ENCODE peak calls at places on chromosomes 2 and 18, in seven cellular contexts. One of them, this sample, is unnamed.

GRCh38 chr2:232925769-232926163 is 55.7 kb downstream of the SNORC start:
- DNase-seq in testis: no peak
- DNase-seq in IMR-90: no peak
- DNase-seq in endothelial cell of umbilical vein: no peak
- DNase-seq in Peyer's patch: no peak
- DNase-seq in esophagus squamous epithelium: no peak
- DNase-seq in breast epithelium: no peak
- DNase-seq in this sample: no peak

GRCh38 chr2:159456500-159457426 is 159.6 kb downstream of the BAZ2B start:
- DNase-seq in breast epithelium: no peak
- DNase-seq in testis: no peak
- DNase-seq in esophagus squamous epithelium: no peak
- DNase-seq in Peyer's patch: no peak
- DNase-seq in IMR-90: peak; percentile 12
- DNase-seq in endothelial cell of umbilical vein: no peak
- DNase-seq in this sample: no peak

GRCh38 chr2:69305712-69306611 is 81.1 kb downstream of the GFPT1 start:
- DNase-seq in breast epithelium: no peak
- DNase-seq in esophagus squamous epithelium: no peak
- DNase-seq in IMR-90: no peak
- DNase-seq in endothelial cell of umbilical vein: no peak
- DNase-seq in testis: peak; percentile 27
- DNase-seq in Peyer's patch: no peak
- DNase-seq in this sample: no peak

GRCh38 chr2:36277146-36277808 is 78.3 kb upstream of the CRIM1 start:
- DNase-seq in esophagus squamous epithelium: no peak
- DNase-seq in breast epithelium: no peak
- DNase-seq in endothelial cell of umbilical vein: peak; percentile 44
- DNase-seq in IMR-90: peak; percentile 97
- DNase-seq in Peyer's patch: no peak
- DNase-seq in testis: no peak
- DNase-seq in this sample: no peak

GRCh38 chr18:3836483-3836882 is 386.5 kb downstream of the TGIF1 start:
- DNase-seq in testis: no peak
- DNase-seq in esophagus squamous epithelium: no peak
- DNase-seq in breast epithelium: no peak
- DNase-seq in IMR-90: no peak
- DNase-seq in endothelial cell of umbilical vein: no peak
- DNase-seq in Peyer's patch: no peak
- DNase-seq in this sample: no peak

GRCh38 chr2:239285932-239286230 is 114.9 kb downstream of the HDAC4 start:
- DNase-seq in IMR-90: no peak
- DNase-seq in endothelial cell of umbilical vein: no peak
- DNase-seq in testis: no peak
- DNase-seq in breast epithelium: no peak
- DNase-seq in esophagus squamous epithelium: no peak
- DNase-seq in Peyer's patch: no peak
- DNase-seq in this sample: no peak

GRCh38 chr2:127084611-127085031 is 22.3 kb downstream of the BIN1 start:
- DNase-seq in IMR-90: no peak
- DNase-seq in testis: no peak
- DNase-seq in endothelial cell of umbilical vein: no peak
- DNase-seq in esophagus squamous epithelium: no peak
- DNase-seq in breast epithelium: no peak
- DNase-seq in Peyer's patch: peak; percentile 65
- DNase-seq in this sample: no peak

GRCh38 chr18:48885951-48886400 is 64.8 kb downstream of the SMAD7 start:
- DNase-seq in endothelial cell of umbilical vein: no peak
- DNase-seq in IMR-90: no peak
- DNase-seq in Peyer's patch: no peak
- DNase-seq in esophagus squamous epithelium: no peak
- DNase-seq in testis: no peak
- DNase-seq in breast epithelium: no peak
- DNase-seq in this sample: no peak

GRCh38 chr2:107511970-107512789 is 314.5 kb upstream of the RGPD4 start:
- DNase-seq in esophagus squamous epithelium: no peak
- DNase-seq in breast epithelium: no peak
- DNase-seq in endothelial cell of umbilical vein: no peak
- DNase-seq in Peyer's patch: no peak
- DNase-seq in testis: no peak
- DNase-seq in IMR-90: no peak
- DNase-seq in this sample: no peak

GRCh38 chr2:31962757-31963361 is 47.9 kb downstream of the MEMO1 start:
- DNase-seq in IMR-90: no peak
- DNase-seq in esophagus squamous epithelium: no peak
- DNase-seq in endothelial cell of umbilical vein: no peak
- DNase-seq in Peyer's patch: no peak
- DNase-seq in breast epithelium: no peak
- DNase-seq in testis: no peak
- DNase-seq in this sample: no peak

GRCh38 chr2:29495536-29495935 is 380.3 kb downstream of the CLIP4 start:
- DNase-seq in endothelial cell of umbilical vein: no peak
- DNase-seq in breast epithelium: no peak
- DNase-seq in testis: no peak
- DNase-seq in Peyer's patch: no peak
- DNase-seq in esophagus squamous epithelium: no peak
- DNase-seq in IMR-90: no peak
- DNase-seq in this sample: no peak

GRCh38 chr18:9973461-9973860 is 59.6 kb downstream of the VAPA start:
- DNase-seq in Peyer's patch: no peak
- DNase-seq in esophagus squamous epithelium: no peak
- DNase-seq in testis: no peak
- DNase-seq in endothelial cell of umbilical vein: no peak
- DNase-seq in breast epithelium: no peak
- DNase-seq in IMR-90: no peak
- DNase-seq in this sample: no peak

GRCh38 chr2:68043719-68044498 is 18.9 kb downstream of the C1D start:
- DNase-seq in endothelial cell of umbilical vein: peak; percentile 25
- DNase-seq in Peyer's patch: no peak
- DNase-seq in esophagus squamous epithelium: no peak
- DNase-seq in IMR-90: peak; percentile 87
- DNase-seq in testis: no peak
- DNase-seq in breast epithelium: no peak
- DNase-seq in this sample: no peak

GRCh38 chr2:12717191-12717987 is 653 bp downstream of the TRIB2 start:
- DNase-seq in IMR-90: peak; percentile 61
- DNase-seq in endothelial cell of umbilical vein: peak; percentile 74
- DNase-seq in Peyer's patch: peak; percentile 81
- DNase-seq in esophagus squamous epithelium: peak; percentile 15
- DNase-seq in breast epithelium: no peak
- DNase-seq in testis: peak; percentile 59
- DNase-seq in this sample: peak; percentile 76

GRCh38 chr2:45237128-45237527 is 227.9 kb upstream of the SIX2 start:
- DNase-seq in endothelial cell of umbilical vein: no peak
- DNase-seq in esophagus squamous epithelium: no peak
- DNase-seq in IMR-90: peak; percentile 55
- DNase-seq in testis: no peak
- DNase-seq in breast epithelium: no peak
- DNase-seq in Peyer's patch: no peak
- DNase-seq in this sample: no peak

GRCh38 chr2:42112418-42112817 is 56.7 kb upstream of the EML4 start:
- DNase-seq in breast epithelium: no peak
- DNase-seq in esophagus squamous epithelium: no peak
- DNase-seq in testis: no peak
- DNase-seq in IMR-90: no peak
- DNase-seq in endothelial cell of umbilical vein: no peak
- DNase-seq in Peyer's patch: no peak
- DNase-seq in this sample: no peak

GRCh38 chr2:53635681-53636080 is 131.9 kb upstream of the CHAC2 start:
- DNase-seq in breast epithelium: no peak
- DNase-seq in Peyer's patch: no peak
- DNase-seq in endothelial cell of umbilical vein: no peak
- DNase-seq in esophagus squamous epithelium: no peak
- DNase-seq in testis: no peak
- DNase-seq in IMR-90: no peak
- DNase-seq in this sample: no peak

GRCh38 chr2:100852447-100852846 is 32.5 kb downstream of the NPAS2 start:
- DNase-seq in IMR-90: no peak
- DNase-seq in testis: no peak
- DNase-seq in endothelial cell of umbilical vein: no peak
- DNase-seq in esophagus squamous epithelium: no peak
- DNase-seq in Peyer's patch: no peak
- DNase-seq in breast epithelium: no peak
- DNase-seq in this sample: no peak

GRCh38 chr2:12091201-12091806 is 344.9 kb downstream of the LPIN1 start:
- DNase-seq in IMR-90: no peak
- DNase-seq in testis: no peak
- DNase-seq in Peyer's patch: no peak
- DNase-seq in endothelial cell of umbilical vein: no peak
- DNase-seq in esophagus squamous epithelium: no peak
- DNase-seq in breast epithelium: no peak
- DNase-seq in this sample: no peak

GRCh38 chr2:230430957-230431635 is 15.1 kb downstream of the SP100 start:
- DNase-seq in breast epithelium: no peak
- DNase-seq in esophagus squamous epithelium: no peak
- DNase-seq in endothelial cell of umbilical vein: no peak
- DNase-seq in testis: no peak
- DNase-seq in IMR-90: no peak
- DNase-seq in Peyer's patch: no peak
- DNase-seq in this sample: no peak

GRCh38 chr2:148926291-148926961 is 51.4 kb downstream of the KIF5C start:
- DNase-seq in testis: peak; percentile 95
- DNase-seq in endothelial cell of umbilical vein: peak; percentile 58
- DNase-seq in Peyer's patch: peak; percentile 74
- DNase-seq in breast epithelium: no peak
- DNase-seq in esophagus squamous epithelium: no peak
- DNase-seq in IMR-90: peak; percentile 12
- DNase-seq in this sample: peak; percentile 50

GRCh38 chr2:63001576-63001975 is 49.1 kb upstream of the OTX1 start:
- DNase-seq in IMR-90: no peak
- DNase-seq in testis: no peak
- DNase-seq in breast epithelium: no peak
- DNase-seq in Peyer's patch: no peak
- DNase-seq in esophagus squamous epithelium: no peak
- DNase-seq in endothelial cell of umbilical vein: no peak
- DNase-seq in this sample: no peak

GRCh38 chr2:12265646-12266045 is 451.1 kb upstream of the TRIB2 start:
- DNase-seq in breast epithelium: no peak
- DNase-seq in IMR-90: peak; percentile 18
- DNase-seq in testis: no peak
- DNase-seq in esophagus squamous epithelium: no peak
- DNase-seq in endothelial cell of umbilical vein: no peak
- DNase-seq in Peyer's patch: no peak
- DNase-seq in this sample: no peak

GRCh38 chr2:73110622-73111299 is 2.0 kb downstream of the RAB11FIP5 start:
- DNase-seq in breast epithelium: peak; percentile 5
- DNase-seq in esophagus squamous epithelium: no peak
- DNase-seq in testis: no peak
- DNase-seq in Peyer's patch: no peak
- DNase-seq in IMR-90: peak; percentile 52
- DNase-seq in endothelial cell of umbilical vein: peak; percentile 37
- DNase-seq in this sample: no peak

GRCh38 chr2:3657881-3658280 is at the start of gene ALLC:
- DNase-seq in Peyer's patch: no peak
- DNase-seq in esophagus squamous epithelium: no peak
- DNase-seq in IMR-90: no peak
- DNase-seq in endothelial cell of umbilical vein: no peak
- DNase-seq in testis: no peak
- DNase-seq in breast epithelium: no peak
- DNase-seq in this sample: no peak

GRCh38 chr18:75261430-75262223 is 51.0 kb downstream of the TSHZ1 start:
- DNase-seq in endothelial cell of umbilical vein: no peak
- DNase-seq in IMR-90: no peak
- DNase-seq in esophagus squamous epithelium: no peak
- DNase-seq in Peyer's patch: no peak
- DNase-seq in testis: no peak
- DNase-seq in breast epithelium: no peak
- DNase-seq in this sample: no peak

GRCh38 chr2:25032094-25032493 is 9.8 kb upstream of the EFR3B start:
- DNase-seq in endothelial cell of umbilical vein: no peak
- DNase-seq in breast epithelium: no peak
- DNase-seq in esophagus squamous epithelium: no peak
- DNase-seq in testis: no peak
- DNase-seq in Peyer's patch: no peak
- DNase-seq in IMR-90: peak; percentile 17
- DNase-seq in this sample: no peak
- TF ChIP-seq POLR2A in endothelial cell of umbilical vein: no peak
- TF ChIP-seq POLR2A in breast epithelium: no peak
- TF ChIP-seq POLR2A in esophagus squamous epithelium: no peak
- TF ChIP-seq POLR2A in testis: no peak
- TF ChIP-seq POLR2A in Peyer's patch: no peak
- TF ChIP-seq POLR2A in IMR-90: no peak
- TF ChIP-seq POLR2A in this sample: no peak

GRCh38 chr2:110675679-110676078 is 2.2 kb downstream of the BUB1 start:
- DNase-seq in Peyer's patch: no peak
- DNase-seq in esophagus squamous epithelium: no peak
- DNase-seq in breast epithelium: no peak
- DNase-seq in IMR-90: no peak
- DNase-seq in testis: no peak
- DNase-seq in endothelial cell of umbilical vein: no peak
- DNase-seq in this sample: no peak

GRCh38 chr2:110677080-110677479 is 783 bp downstream of the BUB1 start:
- DNase-seq in esophagus squamous epithelium: no peak
- DNase-seq in Peyer's patch: no peak
- DNase-seq in breast epithelium: no peak
- DNase-seq in endothelial cell of umbilical vein: peak; percentile 10
- DNase-seq in testis: no peak
- DNase-seq in IMR-90: no peak
- DNase-seq in this sample: peak; percentile 27

GRCh38 chr2:110677530-110678456 is at the start of gene BUB1:
- DNase-seq in Peyer's patch: peak; percentile 99
- DNase-seq in esophagus squamous epithelium: peak; percentile 72
- DNase-seq in IMR-90: peak; percentile 95
- DNase-seq in breast epithelium: peak; percentile 97
- DNase-seq in endothelial cell of umbilical vein: peak; percentile 96
- DNase-seq in testis: peak; percentile 98
- DNase-seq in this sample: peak; percentile 99

GRCh38 chr2:110673201-110673600 is 4.7 kb downstream of the BUB1 start:
- DNase-seq in breast epithelium: no peak
- DNase-seq in IMR-90: no peak
- DNase-seq in esophagus squamous epithelium: no peak
- DNase-seq in endothelial cell of umbilical vein: no peak
- DNase-seq in testis: no peak
- DNase-seq in Peyer's patch: no peak
- DNase-seq in this sample: no peak

GRCh38 chr2:110674620-110675555 is 3.0 kb downstream of the BUB1 start:
- DNase-seq in IMR-90: peak; percentile 50
- DNase-seq in testis: peak; percentile 84
- DNase-seq in esophagus squamous epithelium: no peak
- DNase-seq in endothelial cell of umbilical vein: peak; percentile 62
- DNase-seq in breast epithelium: no peak
- DNase-seq in Peyer's patch: peak; percentile 84
- DNase-seq in this sample: peak; percentile 28
- TF ChIP-seq POLR2A in IMR-90: no peak
- TF ChIP-seq POLR2A in testis: no peak
- TF ChIP-seq POLR2A in esophagus squamous epithelium: no peak
- TF ChIP-seq POLR2A in endothelial cell of umbilical vein: no peak
- TF ChIP-seq POLR2A in breast epithelium: no peak
- TF ChIP-seq POLR2A in Peyer's patch: no peak
- TF ChIP-seq POLR2A in this sample: no peak

GRCh38 chr2:15565392-15565791 is 4.3 kb upstream of the NBAS start:
- DNase-seq in esophagus squamous epithelium: no peak
- DNase-seq in Peyer's patch: no peak
- DNase-seq in testis: no peak
- DNase-seq in breast epithelium: no peak
- DNase-seq in endothelial cell of umbilical vein: no peak
- DNase-seq in IMR-90: no peak
- DNase-seq in this sample: no peak
- TF ChIP-seq POLR2A in esophagus squamous epithelium: no peak
- TF ChIP-seq POLR2A in Peyer's patch: no peak
- TF ChIP-seq POLR2A in testis: no peak
- TF ChIP-seq POLR2A in breast epithelium: no peak
- TF ChIP-seq POLR2A in endothelial cell of umbilical vein: no peak
- TF ChIP-seq POLR2A in IMR-90: no peak
- TF ChIP-seq POLR2A in this sample: no peak

GRCh38 chr2:71453404-71454220 is at the start of gene DYSF:
- DNase-seq in Peyer's patch: no peak
- DNase-seq in endothelial cell of umbilical vein: no peak
- DNase-seq in esophagus squamous epithelium: no peak
- DNase-seq in breast epithelium: no peak
- DNase-seq in testis: peak; percentile 27
- DNase-seq in IMR-90: peak; percentile 17
- DNase-seq in this sample: peak; percentile 83
- TF ChIP-seq POLR2A in Peyer's patch: no peak
- TF ChIP-seq POLR2A in endothelial cell of umbilical vein: no peak
- TF ChIP-seq POLR2A in esophagus squamous epithelium: no peak
- TF ChIP-seq POLR2A in breast epithelium: no peak
- TF ChIP-seq POLR2A in testis: no peak
- TF ChIP-seq POLR2A in IMR-90: no peak
- TF ChIP-seq POLR2A in this sample: no peak

This sample was measured in erythroblast.